ENCODE peak calls at places on chromosomes 1 and 21, in five cellular contexts. U is heart left ventricle, I is fibroblast of mammary gland, X is HL-60, D is bronchial epithelial cell. R is an unnamed sample.

GRCh38 chr21:38334866-38335265 is 78.1 kb downstream of the KCNJ15 start:
- DNase-seq in D (no peak), X (no peak), I (no peak), U (no peak), R (no peak)

GRCh38 chr1:76868916-76869315 is 1.6 kb downstream of the ST6GALNAC5 start:
- DNase-seq in I (no peak), U (no peak), D (no peak), X (no peak), R (peak; percentile 8)

GRCh38 chr21:41894922-41895557 is 15.9 kb upstream of the PRDM15 start:
- DNase-seq in U (no peak), I (peak; percentile 52), X (no peak), D (peak; percentile 49), R (peak; percentile 55)

GRCh38 chr1:222288056-222288455 is 259.8 kb downstream of the HHIPL2 start:
- DNase-seq in X (no peak), D (peak; percentile 73), U (no peak), I (peak; percentile 44), R (peak; percentile 43)

GRCh38 chr1:173064011-173064410 is 13.3 kb upstream of the TNFSF18 start:
- DNase-seq in D (peak; percentile 52), U (no peak), X (no peak), I (peak; percentile 18), R (no peak)

GRCh38 chr1:43423672-43424550 is 29.8 kb downstream of the HYI start:
- DNase-seq in X (no peak), D (peak; percentile 94), I (no peak), U (no peak), R (no peak)

GRCh38 chr1:65209005-65209885 is 61.2 kb downstream of the AK4 start:
- DNase-seq in U (peak; percentile 39), I (peak; percentile 69), D (peak; percentile 45), X (no peak), R (peak; percentile 55)

GRCh38 chr1:3349161-3349967 is 105.1 kb upstream of the ARHGEF16 start:
- DNase-seq in X (no peak), I (no peak), D (no peak), U (peak; percentile 82), R (peak; percentile 77)

GRCh38 chr1:151968058-151968457 is 25.6 kb downstream of the S100A10 start:
- DNase-seq in X (no peak), U (peak; percentile 25), D (peak; percentile 60), I (peak; percentile 62), R (peak; percentile 61)

GRCh38 chr1:34781071-34781843 is at the start of gene GJB3:
- DNase-seq in X (no peak), D (peak; percentile 72), I (no peak), U (no peak), R (peak; percentile 46)

GRCh38 chr1:46547481-46548383 is 3.7 kb downstream of the KNCN start:
- DNase-seq in I (peak; percentile 67), X (no peak), D (peak; percentile 61), U (no peak), R (peak; percentile 54)

GRCh38 chr1:55720243-55720642 is 505.1 kb upstream of the USP24 start:
- DNase-seq in D (no peak), X (no peak), I (peak; percentile 68), U (no peak), R (peak; percentile 31)

GRCh38 chr1:69223156-69223555 is 344.6 kb upstream of the LRRC7 start:
- DNase-seq in U (no peak), X (no peak), I (no peak), D (no peak), R (no peak)

GRCh38 chr1:8370928-8371327 is 53.0 kb downstream of the SLC45A1 start:
- DNase-seq in I (peak; percentile 45), U (no peak), X (no peak), D (no peak), R (no peak)

GRCh38 chr1:208270679-208271111 is 26.5 kb upstream of the PLXNA2 start:
- DNase-seq in X (no peak), I (no peak), U (no peak), D (no peak), R (no peak)

GRCh38 chr1:208272713-208273112 is 28.5 kb upstream of the PLXNA2 start:
- DNase-seq in I (no peak), U (no peak), D (no peak), X (no peak), R (no peak)

GRCh38 chr1:208273386-208274021 is 29.3 kb upstream of the PLXNA2 start:
- DNase-seq in D (no peak), U (no peak), X (no peak), I (no peak), R (no peak)

GRCh38 chr1:208269338-208269666 is 25.1 kb upstream of the PLXNA2 start:
- DNase-seq in D (no peak), X (no peak), I (no peak), U (no peak), R (no peak)

DNA sequence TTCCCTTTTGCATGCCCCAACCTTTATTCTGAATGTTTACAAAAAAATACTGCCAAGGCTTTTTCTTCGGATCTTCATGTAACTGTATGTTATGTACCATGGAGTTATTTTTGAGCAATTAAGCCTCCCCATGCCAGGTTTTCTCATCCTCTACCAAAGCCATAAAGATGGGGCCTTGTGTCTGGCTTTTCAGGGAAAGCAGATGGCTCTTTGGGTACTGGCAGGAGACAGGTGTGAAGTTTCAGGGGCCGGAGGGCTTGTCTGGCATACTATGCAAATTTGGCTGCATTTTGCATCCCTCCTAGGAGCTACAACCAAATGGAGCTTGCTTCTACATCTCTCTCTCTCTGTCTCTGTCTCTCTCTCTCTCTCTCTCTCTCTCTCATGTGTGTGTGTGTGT is 28.1 kb upstream of the PLXNA2 start:
- DNase-seq in D (no peak), I (no peak), X (no peak), U (no peak), R (no peak)
- TF ChIP-seq CTCF in D (no peak), I (no peak), X (no peak), U (no peak), R (no peak)

GRCh38 chr1:232627645-232628334 is 2.1 kb downstream of the SIPA1L2 start:
- DNase-seq in I (peak; percentile 39), U (no peak), X (no peak), D (peak; percentile 84), R (peak; percentile 73)

GRCh38 chr1:232629250-232630046 is 485 bp downstream of the SIPA1L2 start:
- DNase-seq in U (peak; percentile 24), X (no peak), I (peak; percentile 3), D (no peak), R (peak; percentile 55)

GRCh38 chr1:232628335-232629214 is 1.4 kb downstream of the SIPA1L2 start:
- DNase-seq in I (peak; percentile 48), D (peak; percentile 48), U (no peak), X (no peak), R (peak; percentile 44)

GRCh38 chr1:232630894-232631195 is 912 bp upstream of the SIPA1L2 start:
- DNase-seq in I (no peak), D (no peak), U (no peak), X (no peak), R (no peak)

GRCh38 chr1:232630047-232630893 is at the start of gene SIPA1L2:
- DNase-seq in U (peak; percentile 96), I (peak; percentile 79), D (peak; percentile 68), X (peak; percentile 75), R (peak; percentile 98)
- TF ChIP-seq CTCF in U (peak; percentile 59), I (peak; percentile 57), D (peak; percentile 73), X (peak; percentile 28), R (peak; percentile 72)

GRCh38 chr21:39348355-39349210 is at the start of gene HMGN1:
- DNase-seq in I (peak; percentile 78), D (peak; percentile 55), U (peak; percentile 88), X (peak; percentile 77), R (peak; percentile 97)
- TF ChIP-seq CTCF in I (no peak), D (no peak), U (no peak), X (no peak), R (no peak)

DNA sequence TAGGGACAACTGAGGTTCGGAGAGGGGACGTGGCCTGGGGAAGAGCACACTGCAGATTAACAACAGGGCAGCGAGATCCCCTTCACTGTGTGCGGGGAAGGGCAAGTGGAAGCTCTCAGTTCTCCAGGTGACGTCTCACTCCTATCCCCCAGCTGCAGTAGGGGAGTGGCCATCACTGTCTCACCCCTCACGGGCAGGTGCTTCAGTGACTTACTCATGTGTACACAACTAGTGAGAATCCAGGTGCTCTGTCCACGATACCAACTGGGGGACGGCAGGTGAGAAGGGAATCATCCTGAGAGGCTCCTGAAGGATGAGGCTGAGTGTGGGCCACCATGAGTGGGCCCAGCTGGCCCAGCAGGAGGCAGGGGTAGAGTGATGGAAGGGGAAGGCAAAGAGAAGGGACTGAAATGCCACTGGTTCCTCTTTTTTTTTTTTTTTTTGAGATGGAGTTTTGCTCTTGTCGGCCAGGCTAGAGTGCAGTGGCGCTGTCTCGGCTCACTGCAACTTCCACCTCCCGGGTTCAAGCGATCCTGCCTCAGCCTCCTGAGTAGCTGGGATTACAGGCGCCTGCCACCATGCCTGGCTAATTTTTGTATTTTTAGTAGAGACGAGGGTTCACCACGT is 25.9 kb downstream of the RHBG start:
- DNase-seq in I (no peak), X (no peak), D (no peak), U (no peak), R (no peak)
- TF ChIP-seq CTCF in I (no peak), X (no peak), D (no peak), U (no peak), R (no peak)

GRCh38 chr1:66452162-66452561 is 81.8 kb upstream of the SGIP1 start:
- DNase-seq in D (no peak), U (no peak), I (no peak), X (no peak), R (no peak)
- TF ChIP-seq CTCF in D (peak; percentile 9), U (no peak), I (peak; percentile 26), X (no peak), R (no peak)

GRCh38 chr1:42403880-42404400 is 23.3 kb downstream of the RIMKLA start:
- DNase-seq in I (no peak), X (no peak), U (no peak), D (no peak), R (no peak)
- TF ChIP-seq CTCF in I (peak; percentile 33), X (no peak), U (no peak), D (no peak), R (no peak)

DNA sequence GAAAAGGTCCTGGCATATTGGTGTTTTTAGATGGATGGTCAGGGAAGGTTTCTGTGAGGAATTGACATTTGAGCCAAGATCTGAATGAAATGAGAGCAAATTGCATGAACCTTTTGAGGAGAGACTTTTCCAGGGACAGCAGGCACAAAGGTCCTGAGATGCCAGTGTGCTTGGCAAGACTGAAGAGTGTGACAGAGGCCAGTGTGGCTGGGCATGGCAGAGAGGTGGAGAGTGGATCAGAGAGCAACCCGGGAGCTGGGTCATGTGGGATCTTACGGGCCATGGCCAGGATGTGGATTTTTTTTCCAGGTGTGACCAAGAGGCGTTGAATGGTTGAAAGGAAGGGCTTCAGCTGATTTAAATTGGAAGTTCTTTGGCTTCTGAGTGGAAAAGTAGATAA is 3.4 kb downstream of the SCCPDH start:
- DNase-seq in D (no peak), U (no peak), X (no peak), I (no peak), R (no peak)
- TF ChIP-seq CTCF in D (no peak), U (no peak), X (no peak), I (no peak), R (no peak)

GRCh38 chr21:19510653-19511052 is 1107.1 kb upstream of the TMPRSS15 start:
- DNase-seq in I (no peak), U (no peak), X (no peak), D (no peak), R (no peak)
- TF ChIP-seq CTCF in I (no peak), U (no peak), X (no peak), D (no peak), R (no peak)

GRCh38 chr1:200892546-200892945 is 2.2 kb upstream of the INAVA start:
- DNase-seq in X (no peak), D (no peak), I (no peak), U (no peak), R (no peak)
- TF ChIP-seq CTCF in X (no peak), D (no peak), I (no peak), U (no peak), R (no peak)